ENCODE peak calls at places on chromosomes 3 and 15, in six cellular contexts. J, I, G, E, N and K are unnamed samples.

GRCh38 chr3:54857343-54857742 is 70.5 kb downstream of the LRTM1 start:
- DNase-seq in J (no peak), G (no peak), I (no peak), E (no peak), N (no peak), K (no peak)

GRCh38 chr15:62124953-62125263 is 40.2 kb downstream of the C2CD4B start:
- DNase-seq in N (no peak), J (no peak), I (no peak), E (no peak), G (no peak), K (no peak)

GRCh38 chr3:31572605-31573459 is 40.1 kb downstream of the STT3B start:
- DNase-seq in G (no peak), I (no peak), J (no peak), E (no peak), N (no peak), K (no peak)

GRCh38 chr15:33500432-33500831 is 189.7 kb downstream of the RYR3 start:
- DNase-seq in G (no peak), I (no peak), N (no peak), J (no peak), E (no peak), K (no peak)

GRCh38 chr3:135779590-135780235 is 185.8 kb upstream of the PPP2R3A start:
- DNase-seq in N (no peak), E (no peak), I (no peak), J (no peak), G (no peak), K (no peak)

GRCh38 chr3:149390316-149390715 is 12.9 kb upstream of the TM4SF1 start:
- DNase-seq in I (no peak), N (no peak), G (no peak), E (no peak), J (no peak), K (no peak)

GRCh38 chr3:178845446-178846118 is 226.0 kb downstream of the ZMAT3 start:
- DNase-seq in G (no peak), N (no peak), E (no peak), J (no peak), I (no peak), K (no peak)

GRCh38 chr15:65414841-65415621 is 7.7 kb downstream of the IGDCC4 start:
- DNase-seq in G (no peak), E (no peak), I (peak; percentile 84), N (no peak), J (peak; percentile 58), K (no peak)

GRCh38 chr3:184786271-184787010 is 25.5 kb upstream of the VPS8 start:
- DNase-seq in G (peak; percentile 76), E (no peak), I (no peak), N (peak; percentile 81), J (peak; percentile 62), K (no peak)

GRCh38 chr3:113654851-113655250 is 41.6 kb downstream of the USF3 start:
- DNase-seq in J (no peak), G (no peak), I (no peak), N (no peak), E (no peak), K (no peak)

GRCh38 chr15:83960192-83960829 is 275.3 kb upstream of the GOLGA6L4 start:
- DNase-seq in N (no peak), I (no peak), E (no peak), G (no peak), J (no peak), K (no peak)

GRCh38 chr3:84318273-84318809 is 640.4 kb upstream of the CADM2 start:
- DNase-seq in E (no peak), I (no peak), J (no peak), G (no peak), N (no peak), K (no peak)

GRCh38 chr3:151037746-151038145 is 47.7 kb upstream of the MED12L start:
- DNase-seq in N (peak; percentile 62), I (no peak), E (no peak), G (peak; percentile 40), J (peak; percentile 73), K (no peak)

GRCh38 chr15:73052679-73053397 is 575 bp downstream of the NEO1 start:
- DNase-seq in I (peak; percentile 81), J (peak; percentile 67), G (peak; percentile 37), N (peak; percentile 72), E (no peak), K (peak; percentile 11)

GRCh38 chr15:36571301-36571700 is 8.1 kb upstream of the CDIN1 start:
- DNase-seq in G (no peak), E (no peak), N (no peak), J (no peak), I (no peak), K (no peak)

GRCh38 chr15:67135494-67135893 is 70.1 kb downstream of the SMAD3 start:
- DNase-seq in I (no peak), E (no peak), N (peak; percentile 63), G (no peak), J (no peak), K (no peak)

GRCh38 chr3:28300345-28300962 is 48.1 kb upstream of the ZCWPW2 start:
- DNase-seq in N (no peak), G (no peak), E (no peak), I (no peak), J (no peak), K (no peak)

GRCh38 chr15:64356443-64357040 is 569 bp upstream of the CSNK1G1 start:
- DNase-seq in E (no peak), N (no peak), I (no peak), G (no peak), J (no peak), K (no peak)

GRCh38 chr3:29694783-29695182 is 413.9 kb downstream of the RBMS3 start:
- DNase-seq in J (no peak), I (peak; percentile 78), G (no peak), E (peak; percentile 72), N (no peak), K (no peak)

GRCh38 chr15:95448531-95449210 is 881.8 kb upstream of the NR2F2 start:
- DNase-seq in E (no peak), I (no peak), G (no peak), J (no peak), N (no peak), K (no peak)

GRCh38 chr3:52973806-52974205 is 72.1 kb downstream of the SFMBT1 start:
- DNase-seq in N (no peak), G (no peak), J (no peak), I (no peak), E (no peak), K (no peak)

GRCh38 chr15:48696627-48697312 is 51.3 kb upstream of the FBN1 start:
- DNase-seq in J (no peak), E (no peak), I (no peak), N (no peak), G (no peak), K (no peak)

GRCh38 chr15:40238927-40239591 is at the start of gene PAK6:
- DNase-seq in I (peak; percentile 69), J (peak; percentile 58), N (peak; percentile 66), E (peak; percentile 79), G (peak; percentile 80), K (peak; percentile 34)

GRCh38 chr15:88233921-88234320 is 22.6 kb downstream of the NTRK3 start:
- DNase-seq in J (no peak), N (no peak), G (peak; percentile 11), I (no peak), E (no peak), K (no peak)

GRCh38 chr15:43922021-43922420 is 95.2 kb downstream of the WDR76 start:
- DNase-seq in G (no peak), E (no peak), I (no peak), N (no peak), J (no peak), K (no peak)

GRCh38 chr3:193885832-193886231 is 250.1 kb upstream of the HES1 start:
- DNase-seq in J (no peak), N (peak; percentile 30), G (peak; percentile 62), I (no peak), E (no peak), K (no peak)

GRCh38 chr3:196517142-196517808 is 2.1 kb upstream of the SMCO1 start:
- DNase-seq in G (no peak), E (no peak), I (no peak), J (no peak), N (no peak), K (no peak)
- TF ChIP-seq CTCF in G (no peak), E (no peak), I (no peak), J (no peak), N (no peak), K (no peak)

DNA sequence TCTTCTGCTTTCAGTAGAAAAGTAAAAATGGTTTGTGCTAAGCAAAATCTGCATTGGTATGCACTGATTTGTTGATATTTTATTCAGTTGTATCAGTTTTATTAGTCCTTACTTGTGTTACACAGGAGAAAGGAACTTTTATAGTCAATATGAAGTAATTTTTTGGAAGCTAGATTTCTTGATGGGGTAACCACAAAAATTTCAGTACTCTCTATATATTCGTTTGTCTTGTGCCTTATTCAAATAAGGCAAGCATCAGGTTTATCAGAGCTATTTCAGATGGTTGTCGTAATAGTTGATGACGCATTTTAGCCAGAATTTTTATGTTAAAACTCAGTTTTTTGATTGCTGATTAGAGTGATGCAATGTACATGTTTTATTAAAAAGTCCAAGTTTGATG is 50.7 kb upstream of the NIPA1 start:
- DNase-seq in E (no peak), N (no peak), I (no peak), G (no peak), J (no peak), K (no peak)
- H3K27ac ChIP-seq in E (no peak overlapping the region), N (no peak overlapping the region), I (no peak overlapping the region), G (no peak overlapping the region), J (no peak overlapping the region), K (no peak overlapping the region)

GRCh38 chr3:100759162-100759561 is 49.9 kb downstream of the TFG start:
- DNase-seq in N (no peak), I (no peak), G (no peak), J (no peak), E (no peak), K (no peak)

GRCh38 chr3:100760377-100760776 is 51.1 kb downstream of the TFG start:
- DNase-seq in G (no peak), N (no peak), I (no peak), E (no peak), J (no peak), K (no peak)

GRCh38 chr3:100761951-100762350 is 52.7 kb downstream of the TFG start:
- DNase-seq in I (no peak), E (no peak), G (no peak), N (no peak), J (no peak), K (no peak)

GRCh38 chr3:100765437-100765975 is 56.2 kb downstream of the TFG start:
- DNase-seq in N (no peak), E (no peak), J (no peak), G (no peak), I (no peak), K (no peak)

GRCh38 chr3:100761211-100761921 is 52.1 kb downstream of the TFG start:
- DNase-seq in E (no peak), I (no peak), G (no peak), N (no peak), J (no peak), K (no peak)
- TF ChIP-seq CTCF in E (peak; percentile 55), I (no peak), G (no peak), N (no peak), J (no peak), K (no peak)

DNA sequence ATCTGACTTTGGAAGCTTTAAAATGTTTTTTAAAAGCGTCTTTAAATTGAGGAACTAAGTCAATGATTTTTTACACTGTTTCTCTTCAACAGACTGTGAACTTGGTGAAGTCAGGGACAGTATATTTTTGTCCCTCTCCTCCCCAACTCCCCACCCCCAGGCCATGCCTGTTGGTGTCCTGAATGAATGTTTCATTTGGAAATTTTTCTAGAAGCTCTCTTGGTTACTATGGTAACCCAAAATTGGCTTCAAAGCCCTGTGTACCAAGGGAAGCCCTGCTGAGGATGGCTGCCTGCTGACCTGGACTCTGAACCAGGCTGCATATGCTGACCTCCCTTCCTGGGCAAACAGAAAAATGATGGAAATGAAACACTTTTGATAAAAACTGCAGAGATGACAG is 26.0 kb upstream of the SLC35G2 start:
- DNase-seq in E (no peak), J (no peak), I (no peak), G (no peak), N (no peak), K (no peak)
- H3K27ac ChIP-seq in E (no peak overlapping the region), J (no peak overlapping the region), I (no peak overlapping the region), G (no peak overlapping the region), N (no peak overlapping the region), K (no peak overlapping the region)